ENCODE peak calls at places on chromosomes 11 and 22, in eight cellular contexts. One of them, this sample, is unnamed. For H3K4me1, the result is how much of the 10 kb centered on the place peaks cover.

GRCh38 chr11:19903620-19904069 is 191.0 kb downstream of the NAV2 start:
- DNase-seq in heart right ventricle: peak
- DNase-seq in Peyer's patch: peak
- DNase-seq in GM23338: peak
- DNase-seq in A549: peak
- DNase-seq in esophagus squamous epithelium: no peak
- DNase-seq in pancreas: peak
- DNase-seq in small intestine: peak
- DNase-seq in this sample: no peak

GRCh38 chr11:75004215-75004614 is 15.5 kb downstream of the NEU3 start:
- DNase-seq in esophagus squamous epithelium: no peak
- DNase-seq in pancreas: no peak
- DNase-seq in GM23338: no peak
- DNase-seq in heart right ventricle: no peak
- DNase-seq in small intestine: no peak
- DNase-seq in A549: no peak
- DNase-seq in Peyer's patch: no peak
- DNase-seq in this sample: no peak

GRCh38 chr11:2687782-2688191 is 12.0 kb downstream of the KCNQ1OT1 start:
- DNase-seq in A549: no peak
- DNase-seq in pancreas: no peak
- DNase-seq in Peyer's patch: peak
- DNase-seq in small intestine: no peak
- DNase-seq in esophagus squamous epithelium: no peak
- DNase-seq in heart right ventricle: no peak
- DNase-seq in GM23338: peak
- DNase-seq in this sample: no peak

GRCh38 chr11:117407016-117407415 is 79.4 kb downstream of the CEP164 start:
- DNase-seq in esophagus squamous epithelium: no peak
- DNase-seq in GM23338: no peak
- DNase-seq in small intestine: no peak
- DNase-seq in heart right ventricle: no peak
- DNase-seq in pancreas: no peak
- DNase-seq in Peyer's patch: no peak
- DNase-seq in A549: no peak
- DNase-seq in this sample: no peak

GRCh38 chr11:65423516-65424199 is 1.1 kb downstream of the NEAT1 start:
- DNase-seq in pancreas: no peak
- DNase-seq in esophagus squamous epithelium: no peak
- DNase-seq in GM23338: no peak
- DNase-seq in A549: peak
- DNase-seq in Peyer's patch: peak
- DNase-seq in small intestine: no peak
- DNase-seq in heart right ventricle: peak
- DNase-seq in this sample: peak

GRCh38 chr22:35411112-35411511 is 11.2 kb downstream of the MCM5 start:
- DNase-seq in heart right ventricle: no peak
- DNase-seq in GM23338: no peak
- DNase-seq in small intestine: no peak
- DNase-seq in esophagus squamous epithelium: no peak
- DNase-seq in pancreas: no peak
- DNase-seq in A549: no peak
- DNase-seq in Peyer's patch: no peak
- DNase-seq in this sample: no peak

GRCh38 chr11:64759722-64760719 is at the start of gene PYGM:
- DNase-seq in small intestine: no peak
- DNase-seq in GM23338: peak
- DNase-seq in Peyer's patch: peak
- DNase-seq in pancreas: no peak
- DNase-seq in esophagus squamous epithelium: no peak
- DNase-seq in heart right ventricle: peak
- DNase-seq in A549: no peak
- DNase-seq in this sample: no peak

GRCh38 chr11:116691779-116692178 is 81.0 kb downstream of the BUD13 start:
- DNase-seq in A549: no peak
- DNase-seq in pancreas: no peak
- DNase-seq in heart right ventricle: peak
- DNase-seq in esophagus squamous epithelium: no peak
- DNase-seq in Peyer's patch: peak
- DNase-seq in GM23338: peak
- DNase-seq in small intestine: peak
- DNase-seq in this sample: peak

GRCh38 chr11:2759228-2760195 is 59.7 kb upstream of the KCNQ1OT1 start:
- DNase-seq in Peyer's patch: no peak
- DNase-seq in A549: no peak
- DNase-seq in pancreas: peak
- DNase-seq in esophagus squamous epithelium: no peak
- DNase-seq in GM23338: no peak
- DNase-seq in small intestine: no peak
- DNase-seq in heart right ventricle: no peak
- DNase-seq in this sample: no peak

GRCh38 chr11:72418834-72419560 is 15.3 kb downstream of the CLPB start:
- DNase-seq in Peyer's patch: no peak
- DNase-seq in esophagus squamous epithelium: no peak
- DNase-seq in small intestine: no peak
- DNase-seq in GM23338: no peak
- DNase-seq in heart right ventricle: no peak
- DNase-seq in pancreas: no peak
- DNase-seq in A549: peak
- DNase-seq in this sample: no peak
- H3K4me3 ChIP-seq in Peyer's patch: no peak
- H3K4me3 ChIP-seq in esophagus squamous epithelium: no peak
- H3K4me3 ChIP-seq in small intestine: no peak
- H3K4me3 ChIP-seq in GM23338: no peak
- H3K4me3 ChIP-seq in heart right ventricle: no peak
- H3K4me3 ChIP-seq in pancreas: no peak
- H3K4me3 ChIP-seq in A549: no peak
- H3K4me3 ChIP-seq in this sample: no peak

GRCh38 chr11:126350811-126351210 is 4.7 kb upstream of the ST3GAL4 start:
- DNase-seq in heart right ventricle: no peak
- DNase-seq in esophagus squamous epithelium: no peak
- DNase-seq in small intestine: no peak
- DNase-seq in A549: no peak
- DNase-seq in Peyer's patch: no peak
- DNase-seq in pancreas: no peak
- DNase-seq in GM23338: no peak
- DNase-seq in this sample: no peak
- H3K4me1 ChIP-seq in heart right ventricle: half or more
- H3K4me1 ChIP-seq in esophagus squamous epithelium: half or more
- H3K4me1 ChIP-seq in small intestine: under half
- H3K4me1 ChIP-seq in A549: under half
- H3K4me1 ChIP-seq in Peyer's patch: under half
- H3K4me1 ChIP-seq in pancreas: under half
- H3K4me1 ChIP-seq in GM23338: under half
- H3K4me1 ChIP-seq in this sample: under half

GRCh38 chr11:78424334-78425270 is 7.0 kb upstream of the GAB2 start:
- DNase-seq in Peyer's patch: no peak
- DNase-seq in small intestine: no peak
- DNase-seq in pancreas: no peak
- DNase-seq in GM23338: peak
- DNase-seq in A549: peak
- DNase-seq in heart right ventricle: no peak
- DNase-seq in esophagus squamous epithelium: no peak
- DNase-seq in this sample: no peak
- H3K4me3 ChIP-seq in Peyer's patch: no peak
- H3K4me3 ChIP-seq in small intestine: no peak
- H3K4me3 ChIP-seq in pancreas: no peak
- H3K4me3 ChIP-seq in GM23338: no peak
- H3K4me3 ChIP-seq in A549: no peak
- H3K4me3 ChIP-seq in heart right ventricle: no peak
- H3K4me3 ChIP-seq in esophagus squamous epithelium: no peak
- H3K4me3 ChIP-seq in this sample: no peak

GRCh38 chr11:702731-703461 is 3.1 kb upstream of the EPS8L2 start:
- DNase-seq in A549: no peak
- DNase-seq in esophagus squamous epithelium: no peak
- DNase-seq in pancreas: no peak
- DNase-seq in GM23338: no peak
- DNase-seq in small intestine: no peak
- DNase-seq in Peyer's patch: peak
- DNase-seq in heart right ventricle: no peak
- DNase-seq in this sample: no peak
- H3K4me1 ChIP-seq in A549: under half
- H3K4me1 ChIP-seq in esophagus squamous epithelium: half or more
- H3K4me1 ChIP-seq in pancreas: under half
- H3K4me1 ChIP-seq in GM23338: under half
- H3K4me1 ChIP-seq in small intestine: under half
- H3K4me1 ChIP-seq in Peyer's patch: under half
- H3K4me1 ChIP-seq in heart right ventricle: under half
- H3K4me1 ChIP-seq in this sample: under half

GRCh38 chr11:57779275-57779674 is 17.7 kb downstream of the CTNND1 start:
- DNase-seq in A549: peak
- DNase-seq in GM23338: peak
- DNase-seq in heart right ventricle: no peak
- DNase-seq in pancreas: peak
- DNase-seq in Peyer's patch: no peak
- DNase-seq in esophagus squamous epithelium: no peak
- DNase-seq in small intestine: no peak
- DNase-seq in this sample: no peak
- H3K4me3 ChIP-seq in A549: peak
- H3K4me3 ChIP-seq in GM23338: peak
- H3K4me3 ChIP-seq in heart right ventricle: peak
- H3K4me3 ChIP-seq in pancreas: no peak
- H3K4me3 ChIP-seq in Peyer's patch: peak
- H3K4me3 ChIP-seq in esophagus squamous epithelium: peak
- H3K4me3 ChIP-seq in small intestine: no peak
- H3K4me3 ChIP-seq in this sample: no peak

GRCh38 chr11:130912552-130912951 is 3.7 kb downstream of the SNX19 start:
- DNase-seq in Peyer's patch: no peak
- DNase-seq in GM23338: no peak
- DNase-seq in pancreas: no peak
- DNase-seq in small intestine: no peak
- DNase-seq in A549: no peak
- DNase-seq in esophagus squamous epithelium: no peak
- DNase-seq in heart right ventricle: no peak
- DNase-seq in this sample: no peak
- H3K4me1 ChIP-seq in Peyer's patch: under half
- H3K4me1 ChIP-seq in GM23338: under half
- H3K4me1 ChIP-seq in pancreas: under half
- H3K4me1 ChIP-seq in small intestine: under half
- H3K4me1 ChIP-seq in A549: under half
- H3K4me1 ChIP-seq in esophagus squamous epithelium: under half
- H3K4me1 ChIP-seq in heart right ventricle: under half
- H3K4me1 ChIP-seq in this sample: under half

GRCh38 chr22:19759994-19760651 is 455 bp upstream of the TBX1 start:
- DNase-seq in GM23338: peak
- DNase-seq in A549: no peak
- DNase-seq in esophagus squamous epithelium: no peak
- DNase-seq in heart right ventricle: no peak
- DNase-seq in Peyer's patch: no peak
- DNase-seq in small intestine: no peak
- DNase-seq in pancreas: no peak
- DNase-seq in this sample: no peak
- H3K4me3 ChIP-seq in GM23338: peak
- H3K4me3 ChIP-seq in A549: peak
- H3K4me3 ChIP-seq in esophagus squamous epithelium: peak
- H3K4me3 ChIP-seq in heart right ventricle: peak
- H3K4me3 ChIP-seq in Peyer's patch: no peak
- H3K4me3 ChIP-seq in small intestine: no peak
- H3K4me3 ChIP-seq in pancreas: no peak
- H3K4me3 ChIP-seq in this sample: no peak

GRCh38 chr11:125626381-125626950 is 1.5 kb downstream of the CHEK1 start:
- DNase-seq in esophagus squamous epithelium: no peak
- DNase-seq in small intestine: peak
- DNase-seq in GM23338: peak
- DNase-seq in pancreas: peak
- DNase-seq in heart right ventricle: no peak
- DNase-seq in Peyer's patch: peak
- DNase-seq in A549: no peak
- DNase-seq in this sample: peak
- H3K4me1 ChIP-seq in esophagus squamous epithelium: under half
- H3K4me1 ChIP-seq in small intestine: under half
- H3K4me1 ChIP-seq in GM23338: under half
- H3K4me1 ChIP-seq in pancreas: under half
- H3K4me1 ChIP-seq in heart right ventricle: under half
- H3K4me1 ChIP-seq in Peyer's patch: under half
- H3K4me1 ChIP-seq in A549: under half
- H3K4me1 ChIP-seq in this sample: under half